ENCODE peak calls at places on chromosomes 16 and 17, in six cellular contexts. U is activated CD8-positive, alpha-beta memory T cell treated with anti-CD3 and anti-CD28 coated beads, Interleukin-2, amount 50 U/mL, for 48 hours; T is AG09309; G is left ventricle myocardium inferior; R is epithelial cell of esophagus; F is naive B cell. S is an unnamed sample.

GRCh38 chr17:19943599-19943998 is 34.0 kb downstream of the AKAP10 start:
- DNase-seq in T (no peak), F (no peak), U (no peak), G (no peak), R (no peak), S (peak)

GRCh38 chr16:71817690-71818089 is 9.1 kb upstream of the AP1G1 start:
- DNase-seq in U (no peak), R (no peak), G (no peak), T (no peak), F (no peak), S (no peak)

GRCh38 chr17:3688852-3689261 is 7.1 kb downstream of the P2RX5 start:
- DNase-seq in R (no peak), U (no peak), F (peak), G (no peak), T (no peak), S (no peak)

GRCh38 chr17:77298811-77299210 is 158.0 kb downstream of the SEC14L1 start:
- DNase-seq in U (no peak), T (no peak), G (no peak), F (no peak), R (no peak), S (no peak)

GRCh38 chr16:20868890-20869289 is 31.3 kb downstream of the DCUN1D3 start:
- DNase-seq in U (no peak), F (no peak), T (no peak), G (peak), R (peak), S (no peak)

GRCh38 chr17:69539781-69540319 is 125.4 kb downstream of the MAP2K6 start:
- DNase-seq in U (no peak), T (no peak), G (no peak), R (peak), F (no peak), S (no peak)

GRCh38 chr17:13266596-13266995 is 248.8 kb upstream of the ELAC2 start:
- DNase-seq in F (no peak), U (no peak), G (no peak), T (peak), R (no peak), S (no peak)

GRCh38 chr16:84044108-84044488 is 1.5 kb upstream of the SLC38A8 start:
- DNase-seq in T (no peak), U (no peak), R (peak), F (no peak), G (no peak), S (peak)

GRCh38 chr16:27317320-27317719 is 3.5 kb downstream of the IL4R start:
- DNase-seq in G (no peak), T (no peak), U (no peak), R (peak), F (no peak), S (no peak)

GRCh38 chr17:76150712-76151622 is 9.9 kb upstream of the FOXJ1 start:
- DNase-seq in T (no peak), R (no peak), U (no peak), G (no peak), F (no peak), S (no peak)

GRCh38 chr17:65173284-65173793 is 36.2 kb downstream of the RGS9 start:
- DNase-seq in R (peak), T (no peak), G (no peak), F (no peak), U (peak), S (no peak)

GRCh38 chr16:28561557-28562187 is 8.0 kb downstream of the SGF29 start:
- DNase-seq in T (no peak), F (no peak), R (no peak), G (no peak), U (no peak), S (no peak)

GRCh38 chr17:6494239-6494941 is 50.1 kb downstream of the PIMREG start:
- DNase-seq in U (no peak), R (peak), G (no peak), T (no peak), F (no peak), S (no peak)

GRCh38 chr17:78144146-78144719 is 2.0 kb upstream of the C17orf99 start:
- DNase-seq in F (no peak), R (peak), U (no peak), T (peak), G (peak), S (no peak)

GRCh38 chr17:10060526-10060925 is 137.9 kb downstream of the GAS7 start:
- DNase-seq in G (no peak), T (no peak), U (no peak), R (no peak), F (no peak), S (no peak)

GRCh38 chr16:57637020-57637419 is 8.6 kb downstream of the ADGRG1 start:
- DNase-seq in G (no peak), F (no peak), U (no peak), R (no peak), T (no peak), S (no peak)

GRCh38 chr16:12170103-12171025 is 193.8 kb downstream of the SNX29 start:
- DNase-seq in F (no peak), R (no peak), U (no peak), G (no peak), T (no peak), S (no peak)

GRCh38 chr16:12763517-12763916 is 40.2 kb downstream of the CPPED1 start:
- DNase-seq in T (no peak), U (no peak), G (no peak), F (no peak), R (no peak), S (no peak)

GRCh38 chr16:58499615-58500328 is at the start of gene NDRG4:
- DNase-seq in R (peak), T (peak), F (peak), G (no peak), U (no peak), S (peak)

GRCh38 chr16:89200850-89201466 is 621 bp upstream of the SLC22A31 start:
- DNase-seq in F (no peak), R (no peak), G (no peak), U (no peak), T (no peak), S (no peak)

GRCh38 chr16:12501727-12502457 is 301.8 kb downstream of the CPPED1 start:
- DNase-seq in U (no peak), G (no peak), F (no peak), T (no peak), R (no peak), S (no peak)

GRCh38 chr17:77208217-77208808 is 67.5 kb downstream of the SEC14L1 start:
- DNase-seq in G (no peak), T (peak), F (no peak), U (no peak), R (no peak), S (peak)

GRCh38 chr16:86834451-86835035 is 256.2 kb downstream of the FOXL1 start:
- DNase-seq in T (no peak), G (no peak), F (no peak), U (no peak), R (no peak), S (no peak)

GRCh38 chr17:20927586-20927985 is 115.2 kb downstream of the USP22 start:
- DNase-seq in R (no peak), G (no peak), F (no peak), T (no peak), U (no peak), S (no peak)

GRCh38 chr17:39597372-39598046 is 10.2 kb downstream of the NEUROD2 start:
- DNase-seq in T (no peak), F (no peak), R (no peak), U (no peak), G (no peak), S (no peak)

GRCh38 chr17:45138911-45139532 is 3.5 kb downstream of the ACBD4 start:
- DNase-seq in F (no peak), G (peak), U (no peak), T (no peak), R (no peak), S (no peak)

GRCh38 chr17:59361386-59361785 is 29.9 kb downstream of the YPEL2 start:
- DNase-seq in F (no peak), T (peak), U (no peak), G (no peak), R (peak), S (no peak)

GRCh38 chr16:28292731-28293588 is 635 bp downstream of the SBK1 start:
- DNase-seq in T (no peak), G (no peak), F (peak), R (no peak), U (peak), S (peak)